ENCODE peak calls at places on chromosomes 5 and 9, in six cellular contexts. One of them, this sample, is unnamed.

GRCh38 chr5:370311-370958 is 48.9 kb downstream of the AHRR start:
- DNase-seq in stimulated activated CD8-positive, alpha-beta memory T cell treated with anti-CD3 and anti-CD28 coated beads, Interleukin-7, amount 100 ng/mL, for 24 hours: no peak
- DNase-seq in GM12891: no peak
- DNase-seq in amniotic stem cell: no peak
- DNase-seq in MG63: no peak
- DNase-seq in ovary: no peak
- DNase-seq in this sample: no peak

GRCh38 chr9:96492993-96493531 is 43.1 kb downstream of the HABP4 start:
- DNase-seq in stimulated activated CD8-positive, alpha-beta memory T cell treated with anti-CD3 and anti-CD28 coated beads, Interleukin-7, amount 100 ng/mL, for 24 hours: no peak
- DNase-seq in GM12891: no peak
- DNase-seq in amniotic stem cell: no peak
- DNase-seq in MG63: no peak
- DNase-seq in ovary: no peak
- DNase-seq in this sample: no peak

GRCh38 chr9:128497824-128498610 is 6.5 kb upstream of the GLE1 start:
- DNase-seq in stimulated activated CD8-positive, alpha-beta memory T cell treated with anti-CD3 and anti-CD28 coated beads, Interleukin-7, amount 100 ng/mL, for 24 hours: no peak
- DNase-seq in GM12891: no peak
- DNase-seq in amniotic stem cell: no peak
- DNase-seq in MG63: no peak
- DNase-seq in ovary: no peak
- DNase-seq in this sample: no peak

GRCh38 chr5:9209846-9210547 is 335.9 kb downstream of the SEMA5A start:
- DNase-seq in stimulated activated CD8-positive, alpha-beta memory T cell treated with anti-CD3 and anti-CD28 coated beads, Interleukin-7, amount 100 ng/mL, for 24 hours: no peak
- DNase-seq in GM12891: no peak
- DNase-seq in amniotic stem cell: no peak
- DNase-seq in MG63: no peak
- DNase-seq in ovary: no peak
- DNase-seq in this sample: no peak

GRCh38 chr9:122016789-122017188 is 76.3 kb downstream of the TTLL11 start:
- DNase-seq in stimulated activated CD8-positive, alpha-beta memory T cell treated with anti-CD3 and anti-CD28 coated beads, Interleukin-7, amount 100 ng/mL, for 24 hours: no peak
- DNase-seq in GM12891: no peak
- DNase-seq in amniotic stem cell: no peak
- DNase-seq in MG63: no peak
- DNase-seq in ovary: peak; percentile 53
- DNase-seq in this sample: no peak

GRCh38 chr5:42301349-42301748 is 121.9 kb upstream of the GHR start:
- DNase-seq in stimulated activated CD8-positive, alpha-beta memory T cell treated with anti-CD3 and anti-CD28 coated beads, Interleukin-7, amount 100 ng/mL, for 24 hours: no peak
- DNase-seq in GM12891: no peak
- DNase-seq in amniotic stem cell: no peak
- DNase-seq in MG63: no peak
- DNase-seq in ovary: no peak
- DNase-seq in this sample: peak; percentile 53

GRCh38 chr9:2718001-2718697 is 839 bp downstream of the KCNV2 start:
- DNase-seq in stimulated activated CD8-positive, alpha-beta memory T cell treated with anti-CD3 and anti-CD28 coated beads, Interleukin-7, amount 100 ng/mL, for 24 hours: no peak
- DNase-seq in GM12891: no peak
- DNase-seq in amniotic stem cell: no peak
- DNase-seq in MG63: no peak
- DNase-seq in ovary: no peak
- DNase-seq in this sample: no peak

GRCh38 chr5:35183243-35183955 is 46.9 kb downstream of the PRLR start:
- DNase-seq in stimulated activated CD8-positive, alpha-beta memory T cell treated with anti-CD3 and anti-CD28 coated beads, Interleukin-7, amount 100 ng/mL, for 24 hours: peak; percentile 6
- DNase-seq in GM12891: peak; percentile 19
- DNase-seq in amniotic stem cell: no peak
- DNase-seq in MG63: peak; percentile 44
- DNase-seq in ovary: peak; percentile 52
- DNase-seq in this sample: peak; percentile 38

GRCh38 chr5:73280821-73281746 is 108.1 kb downstream of the TMEM174 start:
- DNase-seq in stimulated activated CD8-positive, alpha-beta memory T cell treated with anti-CD3 and anti-CD28 coated beads, Interleukin-7, amount 100 ng/mL, for 24 hours: no peak
- DNase-seq in GM12891: no peak
- DNase-seq in amniotic stem cell: no peak
- DNase-seq in MG63: peak; percentile 71
- DNase-seq in ovary: peak; percentile 27
- DNase-seq in this sample: no peak

GRCh38 chr5:157267766-157268480 is 2.0 kb downstream of the CYFIP2 start:
- DNase-seq in stimulated activated CD8-positive, alpha-beta memory T cell treated with anti-CD3 and anti-CD28 coated beads, Interleukin-7, amount 100 ng/mL, for 24 hours: no peak
- DNase-seq in GM12891: no peak
- DNase-seq in amniotic stem cell: no peak
- DNase-seq in MG63: no peak
- DNase-seq in ovary: no peak
- DNase-seq in this sample: no peak

GRCh38 chr9:76766126-76766525 is 1.9 kb downstream of the PCA3 start:
- DNase-seq in stimulated activated CD8-positive, alpha-beta memory T cell treated with anti-CD3 and anti-CD28 coated beads, Interleukin-7, amount 100 ng/mL, for 24 hours: no peak
- DNase-seq in GM12891: no peak
- DNase-seq in amniotic stem cell: no peak
- DNase-seq in MG63: no peak
- DNase-seq in ovary: no peak
- DNase-seq in this sample: no peak

GRCh38 chr9:125272697-125273096 is 11.1 kb downstream of the GAPVD1 start:
- DNase-seq in stimulated activated CD8-positive, alpha-beta memory T cell treated with anti-CD3 and anti-CD28 coated beads, Interleukin-7, amount 100 ng/mL, for 24 hours: no peak
- DNase-seq in GM12891: no peak
- DNase-seq in amniotic stem cell: no peak
- DNase-seq in MG63: no peak
- DNase-seq in ovary: no peak
- DNase-seq in this sample: no peak

GRCh38 chr5:139268364-139269202 is 25.0 kb upstream of the MATR3 start:
- DNase-seq in stimulated activated CD8-positive, alpha-beta memory T cell treated with anti-CD3 and anti-CD28 coated beads, Interleukin-7, amount 100 ng/mL, for 24 hours: no peak
- DNase-seq in GM12891: no peak
- DNase-seq in amniotic stem cell: no peak
- DNase-seq in MG63: no peak
- DNase-seq in ovary: no peak
- DNase-seq in this sample: no peak

GRCh38 chr9:127264462-127265040 is at the start of gene GARNL3:
- DNase-seq in stimulated activated CD8-positive, alpha-beta memory T cell treated with anti-CD3 and anti-CD28 coated beads, Interleukin-7, amount 100 ng/mL, for 24 hours: no peak
- DNase-seq in GM12891: no peak
- DNase-seq in amniotic stem cell: no peak
- DNase-seq in MG63: no peak
- DNase-seq in ovary: no peak
- DNase-seq in this sample: no peak

GRCh38 chr5:85576666-85577065 is 1041.1 kb upstream of the COX7C start:
- DNase-seq in stimulated activated CD8-positive, alpha-beta memory T cell treated with anti-CD3 and anti-CD28 coated beads, Interleukin-7, amount 100 ng/mL, for 24 hours: no peak
- DNase-seq in GM12891: no peak
- DNase-seq in amniotic stem cell: no peak
- DNase-seq in MG63: no peak
- DNase-seq in ovary: no peak
- DNase-seq in this sample: no peak

GRCh38 chr5:137142371-137143243 is 356.5 kb downstream of the SPOCK1 start:
- DNase-seq in stimulated activated CD8-positive, alpha-beta memory T cell treated with anti-CD3 and anti-CD28 coated beads, Interleukin-7, amount 100 ng/mL, for 24 hours: no peak
- DNase-seq in GM12891: no peak
- DNase-seq in amniotic stem cell: peak; percentile 83
- DNase-seq in MG63: peak; percentile 94
- DNase-seq in ovary: no peak
- DNase-seq in this sample: peak; percentile 86

GRCh38 chr5:67395790-67396418 is 199.3 kb upstream of the CD180 start:
- DNase-seq in stimulated activated CD8-positive, alpha-beta memory T cell treated with anti-CD3 and anti-CD28 coated beads, Interleukin-7, amount 100 ng/mL, for 24 hours: no peak
- DNase-seq in GM12891: no peak
- DNase-seq in amniotic stem cell: no peak
- DNase-seq in MG63: no peak
- DNase-seq in ovary: no peak
- DNase-seq in this sample: no peak

GRCh38 chr9:16320338-16320902 is 550.0 kb downstream of the BNC2 start:
- DNase-seq in stimulated activated CD8-positive, alpha-beta memory T cell treated with anti-CD3 and anti-CD28 coated beads, Interleukin-7, amount 100 ng/mL, for 24 hours: no peak
- DNase-seq in GM12891: no peak
- DNase-seq in amniotic stem cell: no peak
- DNase-seq in MG63: no peak
- DNase-seq in ovary: no peak
- DNase-seq in this sample: no peak

GRCh38 chr9:10855847-10856246 is 243.0 kb upstream of the PTPRD start:
- DNase-seq in stimulated activated CD8-positive, alpha-beta memory T cell treated with anti-CD3 and anti-CD28 coated beads, Interleukin-7, amount 100 ng/mL, for 24 hours: no peak
- DNase-seq in GM12891: no peak
- DNase-seq in amniotic stem cell: no peak
- DNase-seq in MG63: no peak
- DNase-seq in ovary: no peak
- DNase-seq in this sample: no peak

GRCh38 chr5:175765858-175766257 is 105.5 kb upstream of the CPLX2 start:
- DNase-seq in stimulated activated CD8-positive, alpha-beta memory T cell treated with anti-CD3 and anti-CD28 coated beads, Interleukin-7, amount 100 ng/mL, for 24 hours: no peak
- DNase-seq in GM12891: no peak
- DNase-seq in amniotic stem cell: no peak
- DNase-seq in MG63: no peak
- DNase-seq in ovary: no peak
- DNase-seq in this sample: no peak

GRCh38 chr9:79233542-79233941 is 338.2 kb upstream of the TLE4 start:
- DNase-seq in stimulated activated CD8-positive, alpha-beta memory T cell treated with anti-CD3 and anti-CD28 coated beads, Interleukin-7, amount 100 ng/mL, for 24 hours: no peak
- DNase-seq in GM12891: peak; percentile 8
- DNase-seq in amniotic stem cell: no peak
- DNase-seq in MG63: no peak
- DNase-seq in ovary: no peak
- DNase-seq in this sample: no peak

GRCh38 chr5:170232786-170233185 is at the start of gene C5orf58:
- DNase-seq in stimulated activated CD8-positive, alpha-beta memory T cell treated with anti-CD3 and anti-CD28 coated beads, Interleukin-7, amount 100 ng/mL, for 24 hours: no peak
- DNase-seq in GM12891: no peak
- DNase-seq in amniotic stem cell: no peak
- DNase-seq in MG63: no peak
- DNase-seq in ovary: no peak
- DNase-seq in this sample: no peak

GRCh38 chr5:150138551-150139265 is 16.9 kb downstream of the PDGFRB start:
- DNase-seq in stimulated activated CD8-positive, alpha-beta memory T cell treated with anti-CD3 and anti-CD28 coated beads, Interleukin-7, amount 100 ng/mL, for 24 hours: no peak
- DNase-seq in GM12891: no peak
- DNase-seq in amniotic stem cell: peak; percentile 73
- DNase-seq in MG63: peak; percentile 98
- DNase-seq in ovary: peak; percentile 80
- DNase-seq in this sample: no peak

GRCh38 chr5:172144931-172145869 is 42.8 kb downstream of the STK10 start:
- DNase-seq in stimulated activated CD8-positive, alpha-beta memory T cell treated with anti-CD3 and anti-CD28 coated beads, Interleukin-7, amount 100 ng/mL, for 24 hours: no peak
- DNase-seq in GM12891: no peak
- DNase-seq in amniotic stem cell: no peak
- DNase-seq in MG63: no peak
- DNase-seq in ovary: no peak
- DNase-seq in this sample: no peak

GRCh38 chr5:142561486-142562097 is 124.3 kb downstream of the FGF1 start:
- DNase-seq in stimulated activated CD8-positive, alpha-beta memory T cell treated with anti-CD3 and anti-CD28 coated beads, Interleukin-7, amount 100 ng/mL, for 24 hours: no peak
- DNase-seq in GM12891: no peak
- DNase-seq in amniotic stem cell: no peak
- DNase-seq in MG63: peak; percentile 77
- DNase-seq in ovary: no peak
- DNase-seq in this sample: no peak